ENCODE peak calls at places on chromosomes 3 and 15, in nine cellular contexts. One of them, this sample, is unnamed.

GRCh38 chr3:128067481-128067880 is 15.2 kb downstream of the SEC61A1 start:
- DNase-seq in CD8-positive, alpha-beta T cell: no peak
- DNase-seq in Calu3: no peak
- DNase-seq in spleen: no peak
- DNase-seq in CD4-positive, alpha-beta T cell: no peak
- DNase-seq in PC-9: no peak
- DNase-seq in mesothelial cell of epicardium: no peak
- DNase-seq in pancreas: no peak
- DNase-seq in CD14-positive monocyte: no peak
- DNase-seq in this sample: no peak

GRCh38 chr15:89367485-89368451 is 33.1 kb upstream of the POLG start:
- DNase-seq in CD8-positive, alpha-beta T cell: no peak
- DNase-seq in Calu3: no peak
- DNase-seq in spleen: no peak
- DNase-seq in CD4-positive, alpha-beta T cell: no peak
- DNase-seq in PC-9: no peak
- DNase-seq in mesothelial cell of epicardium: no peak
- DNase-seq in pancreas: no peak
- DNase-seq in CD14-positive monocyte: no peak
- DNase-seq in this sample: peak; percentile 88

GRCh38 chr3:99757948-99758347 is 59.7 kb upstream of the CMSS1 start:
- DNase-seq in CD8-positive, alpha-beta T cell: no peak
- DNase-seq in Calu3: no peak
- DNase-seq in spleen: no peak
- DNase-seq in CD4-positive, alpha-beta T cell: no peak
- DNase-seq in PC-9: no peak
- DNase-seq in mesothelial cell of epicardium: no peak
- DNase-seq in pancreas: no peak
- DNase-seq in CD14-positive monocyte: no peak
- DNase-seq in this sample: no peak

GRCh38 chr3:72659609-72660008 is 188.6 kb downstream of the SHQ1 start:
- DNase-seq in CD8-positive, alpha-beta T cell: no peak
- DNase-seq in Calu3: no peak
- DNase-seq in spleen: no peak
- DNase-seq in CD4-positive, alpha-beta T cell: no peak
- DNase-seq in PC-9: no peak
- DNase-seq in mesothelial cell of epicardium: no peak
- DNase-seq in pancreas: peak; percentile 53
- DNase-seq in CD14-positive monocyte: no peak
- DNase-seq in this sample: no peak

GRCh38 chr3:144265527-144266100 is 294.0 kb downstream of the DIPK2A start:
- DNase-seq in CD8-positive, alpha-beta T cell: no peak
- DNase-seq in Calu3: no peak
- DNase-seq in spleen: no peak
- DNase-seq in CD4-positive, alpha-beta T cell: no peak
- DNase-seq in PC-9: no peak
- DNase-seq in mesothelial cell of epicardium: no peak
- DNase-seq in pancreas: no peak
- DNase-seq in CD14-positive monocyte: no peak
- DNase-seq in this sample: no peak

GRCh38 chr3:189622629-189623028 is 8.6 kb upstream of the TP63 start:
- DNase-seq in CD8-positive, alpha-beta T cell: no peak
- DNase-seq in Calu3: no peak
- DNase-seq in spleen: no peak
- DNase-seq in CD4-positive, alpha-beta T cell: no peak
- DNase-seq in PC-9: no peak
- DNase-seq in mesothelial cell of epicardium: no peak
- DNase-seq in pancreas: no peak
- DNase-seq in CD14-positive monocyte: no peak
- DNase-seq in this sample: no peak

GRCh38 chr15:28107111-28107893 is 8.2 kb upstream of the OCA2 start:
- DNase-seq in CD8-positive, alpha-beta T cell: no peak
- DNase-seq in Calu3: no peak
- DNase-seq in spleen: peak; percentile 75
- DNase-seq in CD4-positive, alpha-beta T cell: no peak
- DNase-seq in PC-9: no peak
- DNase-seq in mesothelial cell of epicardium: no peak
- DNase-seq in pancreas: no peak
- DNase-seq in CD14-positive monocyte: peak; percentile 35
- DNase-seq in this sample: no peak

GRCh38 chr3:123229145-123229544 is 27.4 kb downstream of the SEC22A start:
- DNase-seq in CD8-positive, alpha-beta T cell: no peak
- DNase-seq in Calu3: no peak
- DNase-seq in spleen: no peak
- DNase-seq in CD4-positive, alpha-beta T cell: no peak
- DNase-seq in PC-9: no peak
- DNase-seq in mesothelial cell of epicardium: no peak
- DNase-seq in pancreas: no peak
- DNase-seq in CD14-positive monocyte: no peak
- DNase-seq in this sample: no peak

GRCh38 chr3:173733029-173733652 is 335.6 kb downstream of the NLGN1 start:
- DNase-seq in CD8-positive, alpha-beta T cell: no peak
- DNase-seq in Calu3: peak; percentile 34
- DNase-seq in spleen: no peak
- DNase-seq in CD4-positive, alpha-beta T cell: no peak
- DNase-seq in PC-9: no peak
- DNase-seq in mesothelial cell of epicardium: no peak
- DNase-seq in pancreas: no peak
- DNase-seq in CD14-positive monocyte: no peak
- DNase-seq in this sample: no peak

GRCh38 chr3:130395916-130396315 is 50.4 kb downstream of the COL6A5 start:
- DNase-seq in CD8-positive, alpha-beta T cell: no peak
- DNase-seq in Calu3: peak; percentile 25
- DNase-seq in spleen: no peak
- DNase-seq in CD4-positive, alpha-beta T cell: no peak
- DNase-seq in PC-9: peak; percentile 58
- DNase-seq in mesothelial cell of epicardium: no peak
- DNase-seq in pancreas: no peak
- DNase-seq in CD14-positive monocyte: no peak
- DNase-seq in this sample: no peak

GRCh38 chr15:41605566-41605965 is 46.6 kb downstream of the TYRO3 start:
- DNase-seq in CD8-positive, alpha-beta T cell: no peak
- DNase-seq in Calu3: no peak
- DNase-seq in spleen: no peak
- DNase-seq in CD4-positive, alpha-beta T cell: no peak
- DNase-seq in PC-9: no peak
- DNase-seq in mesothelial cell of epicardium: no peak
- DNase-seq in pancreas: no peak
- DNase-seq in CD14-positive monocyte: no peak
- DNase-seq in this sample: no peak

GRCh38 chr15:80081390-80081789 is 21.9 kb downstream of the ZFAND6 start:
- DNase-seq in CD8-positive, alpha-beta T cell: no peak
- DNase-seq in Calu3: no peak
- DNase-seq in spleen: no peak
- DNase-seq in CD4-positive, alpha-beta T cell: no peak
- DNase-seq in PC-9: no peak
- DNase-seq in mesothelial cell of epicardium: no peak
- DNase-seq in pancreas: no peak
- DNase-seq in CD14-positive monocyte: peak; percentile 45
- DNase-seq in this sample: no peak

GRCh38 chr3:170790591-170790990 is 79.4 kb downstream of the RPL22L1 start:
- DNase-seq in CD8-positive, alpha-beta T cell: no peak
- DNase-seq in Calu3: no peak
- DNase-seq in spleen: no peak
- DNase-seq in CD4-positive, alpha-beta T cell: no peak
- DNase-seq in PC-9: no peak
- DNase-seq in mesothelial cell of epicardium: no peak
- DNase-seq in pancreas: no peak
- DNase-seq in CD14-positive monocyte: no peak
- DNase-seq in this sample: no peak

GRCh38 chr15:85646538-85647091 is 148.1 kb downstream of the KLHL25 start:
- DNase-seq in CD8-positive, alpha-beta T cell: no peak
- DNase-seq in Calu3: no peak
- DNase-seq in spleen: no peak
- DNase-seq in CD4-positive, alpha-beta T cell: peak; percentile 7
- DNase-seq in PC-9: no peak
- DNase-seq in mesothelial cell of epicardium: no peak
- DNase-seq in pancreas: no peak
- DNase-seq in CD14-positive monocyte: no peak
- DNase-seq in this sample: no peak

GRCh38 chr3:143363276-143363675 is 243.7 kb downstream of the CHST2 start:
- DNase-seq in CD8-positive, alpha-beta T cell: no peak
- DNase-seq in Calu3: no peak
- DNase-seq in spleen: no peak
- DNase-seq in CD4-positive, alpha-beta T cell: no peak
- DNase-seq in PC-9: no peak
- DNase-seq in mesothelial cell of epicardium: no peak
- DNase-seq in pancreas: no peak
- DNase-seq in CD14-positive monocyte: no peak
- DNase-seq in this sample: no peak

GRCh38 chr3:69094467-69095205 is 9.9 kb downstream of the ARL6IP5 start:
- DNase-seq in CD8-positive, alpha-beta T cell: no peak
- DNase-seq in Calu3: no peak
- DNase-seq in spleen: no peak
- DNase-seq in CD4-positive, alpha-beta T cell: no peak
- DNase-seq in PC-9: no peak
- DNase-seq in mesothelial cell of epicardium: no peak
- DNase-seq in pancreas: no peak
- DNase-seq in CD14-positive monocyte: no peak
- DNase-seq in this sample: no peak

GRCh38 chr3:136281966-136282554 is 31.9 kb downstream of the PCCB start:
- DNase-seq in CD8-positive, alpha-beta T cell: no peak
- DNase-seq in Calu3: no peak
- DNase-seq in spleen: no peak
- DNase-seq in CD4-positive, alpha-beta T cell: no peak
- DNase-seq in PC-9: no peak
- DNase-seq in mesothelial cell of epicardium: no peak
- DNase-seq in pancreas: no peak
- DNase-seq in CD14-positive monocyte: no peak
- DNase-seq in this sample: no peak
- TF ChIP-seq CTCF in CD8-positive, alpha-beta T cell: no peak
- TF ChIP-seq CTCF in Calu3: no peak
- TF ChIP-seq CTCF in spleen: no peak
- TF ChIP-seq CTCF in CD4-positive, alpha-beta T cell: no peak
- TF ChIP-seq CTCF in PC-9: no peak
- TF ChIP-seq CTCF in mesothelial cell of epicardium: no peak
- TF ChIP-seq CTCF in pancreas: no peak
- TF ChIP-seq CTCF in CD14-positive monocyte: no peak
- TF ChIP-seq CTCF in this sample: no peak

GRCh38 chr3:15815696-15816095 is 17.9 kb upstream of the ANKRD28 start:
- DNase-seq in CD8-positive, alpha-beta T cell: no peak
- DNase-seq in Calu3: no peak
- DNase-seq in spleen: no peak
- DNase-seq in CD4-positive, alpha-beta T cell: no peak
- DNase-seq in PC-9: no peak
- DNase-seq in mesothelial cell of epicardium: no peak
- DNase-seq in pancreas: no peak
- DNase-seq in CD14-positive monocyte: no peak
- DNase-seq in this sample: no peak
- TF ChIP-seq CTCF in CD8-positive, alpha-beta T cell: peak; percentile 46
- TF ChIP-seq CTCF in Calu3: no peak
- TF ChIP-seq CTCF in spleen: no peak
- TF ChIP-seq CTCF in CD4-positive, alpha-beta T cell: peak; percentile 51
- TF ChIP-seq CTCF in PC-9: peak; percentile 68
- TF ChIP-seq CTCF in mesothelial cell of epicardium: peak; percentile 19
- TF ChIP-seq CTCF in pancreas: peak; percentile 11
- TF ChIP-seq CTCF in CD14-positive monocyte: peak; percentile 52
- TF ChIP-seq CTCF in this sample: no peak

GRCh38 chr3:27565201-27565827 is 81.1 kb upstream of the SLC4A7 start:
- DNase-seq in CD8-positive, alpha-beta T cell: no peak
- DNase-seq in Calu3: no peak
- DNase-seq in spleen: no peak
- DNase-seq in CD4-positive, alpha-beta T cell: no peak
- DNase-seq in PC-9: no peak
- DNase-seq in mesothelial cell of epicardium: no peak
- DNase-seq in pancreas: no peak
- DNase-seq in CD14-positive monocyte: no peak
- DNase-seq in this sample: no peak

GRCh38 chr3:27567251-27567650 is 83.1 kb upstream of the SLC4A7 start:
- DNase-seq in CD8-positive, alpha-beta T cell: no peak
- DNase-seq in Calu3: no peak
- DNase-seq in spleen: no peak
- DNase-seq in CD4-positive, alpha-beta T cell: no peak
- DNase-seq in PC-9: no peak
- DNase-seq in mesothelial cell of epicardium: no peak
- DNase-seq in pancreas: no peak
- DNase-seq in CD14-positive monocyte: no peak
- DNase-seq in this sample: no peak

GRCh38 chr3:27573780-27574437 is 89.7 kb upstream of the SLC4A7 start:
- DNase-seq in CD8-positive, alpha-beta T cell: no peak
- DNase-seq in Calu3: no peak
- DNase-seq in spleen: no peak
- DNase-seq in CD4-positive, alpha-beta T cell: no peak
- DNase-seq in PC-9: no peak
- DNase-seq in mesothelial cell of epicardium: no peak
- DNase-seq in pancreas: no peak
- DNase-seq in CD14-positive monocyte: no peak
- DNase-seq in this sample: no peak

GRCh38 chr3:27570421-27571106 is 86.4 kb upstream of the SLC4A7 start:
- DNase-seq in CD8-positive, alpha-beta T cell: no peak
- DNase-seq in Calu3: no peak
- DNase-seq in spleen: no peak
- DNase-seq in CD4-positive, alpha-beta T cell: no peak
- DNase-seq in PC-9: no peak
- DNase-seq in mesothelial cell of epicardium: no peak
- DNase-seq in pancreas: no peak
- DNase-seq in CD14-positive monocyte: no peak
- DNase-seq in this sample: no peak

GRCh38 chr3:27568393-27568792 is 84.2 kb upstream of the SLC4A7 start:
- DNase-seq in CD8-positive, alpha-beta T cell: no peak
- DNase-seq in Calu3: no peak
- DNase-seq in spleen: no peak
- DNase-seq in CD4-positive, alpha-beta T cell: no peak
- DNase-seq in PC-9: peak; percentile 61
- DNase-seq in mesothelial cell of epicardium: no peak
- DNase-seq in pancreas: peak; percentile 17
- DNase-seq in CD14-positive monocyte: no peak
- DNase-seq in this sample: peak; percentile 35
- TF ChIP-seq CTCF in CD8-positive, alpha-beta T cell: no peak
- TF ChIP-seq CTCF in Calu3: no peak
- TF ChIP-seq CTCF in spleen: no peak
- TF ChIP-seq CTCF in CD4-positive, alpha-beta T cell: no peak
- TF ChIP-seq CTCF in PC-9: no peak
- TF ChIP-seq CTCF in mesothelial cell of epicardium: no peak
- TF ChIP-seq CTCF in pancreas: no peak
- TF ChIP-seq CTCF in CD14-positive monocyte: no peak
- TF ChIP-seq CTCF in this sample: no peak

DNA sequence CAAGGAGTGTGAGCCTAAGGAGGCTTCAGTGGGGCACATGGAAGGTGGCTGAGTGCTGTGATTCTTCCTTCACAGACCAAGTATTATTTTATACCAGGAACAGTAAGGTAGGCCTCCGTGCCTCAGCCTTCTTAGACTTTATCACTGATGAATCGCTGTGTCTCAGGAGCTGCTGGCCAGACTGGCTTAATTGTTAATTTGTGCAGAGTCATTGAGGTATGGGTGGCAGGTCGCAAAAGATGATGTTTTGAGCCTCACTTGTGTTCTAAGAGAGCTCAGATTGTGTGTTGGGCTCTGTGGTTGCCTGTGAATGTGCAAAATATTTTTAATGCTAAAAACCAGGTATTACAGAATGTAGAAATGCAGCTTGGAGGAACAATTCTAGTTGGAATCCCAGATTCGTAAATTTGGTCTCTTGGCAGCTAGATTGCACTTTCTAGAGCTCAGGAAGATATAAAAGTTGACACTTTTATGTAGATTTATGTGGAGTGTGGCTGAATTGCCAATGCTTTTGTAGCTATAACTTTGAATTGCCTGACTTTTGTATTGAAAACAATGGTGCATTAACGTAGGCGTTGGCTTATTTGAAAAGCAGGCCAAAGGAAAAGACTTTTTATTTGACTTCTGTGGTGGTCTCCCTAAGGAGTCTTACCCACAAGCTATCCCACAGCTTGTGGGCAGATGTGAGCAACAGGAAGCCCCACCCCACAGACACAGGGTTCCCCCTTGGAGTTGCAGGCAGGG is 53.4 kb downstream of the LARS2 start:
- DNase-seq in CD8-positive, alpha-beta T cell: no peak
- DNase-seq in Calu3: no peak
- DNase-seq in spleen: no peak
- DNase-seq in CD4-positive, alpha-beta T cell: no peak
- DNase-seq in PC-9: no peak
- DNase-seq in mesothelial cell of epicardium: no peak
- DNase-seq in pancreas: no peak
- DNase-seq in CD14-positive monocyte: no peak
- DNase-seq in this sample: no peak
- TF ChIP-seq CTCF in CD8-positive, alpha-beta T cell: no peak
- TF ChIP-seq CTCF in Calu3: no peak
- TF ChIP-seq CTCF in spleen: no peak
- TF ChIP-seq CTCF in CD4-positive, alpha-beta T cell: no peak
- TF ChIP-seq CTCF in PC-9: no peak
- TF ChIP-seq CTCF in mesothelial cell of epicardium: no peak
- TF ChIP-seq CTCF in pancreas: no peak
- TF ChIP-seq CTCF in CD14-positive monocyte: no peak
- TF ChIP-seq CTCF in this sample: no peak